ENCODE peak calls at places on chromosomes 12 and 14, in eight cellular contexts. One of them, this sample, is unnamed.

GRCh38 chr12:121578230-121579189 is 2.3 kb downstream of the KDM2B start:
- DNase-seq in cardiac fibroblast: peak; percentile 22
- DNase-seq in Kasumi-1: no peak
- DNase-seq in lower leg skin: no peak
- DNase-seq in left ventricle myocardium inferior: peak; percentile 21
- DNase-seq in stimulated activated CD4-positive, alpha-beta T cell treated with anti-CD3 and anti-CD28 coated beads, TNF-alpha, amount 100 ng/mL, for 24 hours: no peak
- DNase-seq in HL-60: no peak
- DNase-seq in thoracic aorta: no peak
- DNase-seq in this sample: peak; percentile 64

GRCh38 chr12:122282066-122282465 is 15.8 kb upstream of the VPS33A start:
- DNase-seq in HL-60: no peak
- DNase-seq in Kasumi-1: no peak
- DNase-seq in stimulated activated CD4-positive, alpha-beta T cell treated with anti-CD3 and anti-CD28 coated beads, TNF-alpha, amount 100 ng/mL, for 24 hours: no peak
- DNase-seq in left ventricle myocardium inferior: no peak
- DNase-seq in lower leg skin: no peak
- DNase-seq in thoracic aorta: no peak
- DNase-seq in cardiac fibroblast: peak; percentile 83
- DNase-seq in this sample: no peak

GRCh38 chr12:49091056-49091835 is 3.4 kb downstream of the DHH start:
- DNase-seq in cardiac fibroblast: no peak
- DNase-seq in lower leg skin: no peak
- DNase-seq in Kasumi-1: no peak
- DNase-seq in stimulated activated CD4-positive, alpha-beta T cell treated with anti-CD3 and anti-CD28 coated beads, TNF-alpha, amount 100 ng/mL, for 24 hours: no peak
- DNase-seq in thoracic aorta: no peak
- DNase-seq in HL-60: no peak
- DNase-seq in left ventricle myocardium inferior: no peak
- DNase-seq in this sample: no peak

GRCh38 chr12:66921151-66921550 is 242.3 kb upstream of the GRIP1 start:
- DNase-seq in HL-60: no peak
- DNase-seq in cardiac fibroblast: no peak
- DNase-seq in Kasumi-1: no peak
- DNase-seq in left ventricle myocardium inferior: no peak
- DNase-seq in lower leg skin: no peak
- DNase-seq in stimulated activated CD4-positive, alpha-beta T cell treated with anti-CD3 and anti-CD28 coated beads, TNF-alpha, amount 100 ng/mL, for 24 hours: no peak
- DNase-seq in thoracic aorta: no peak
- DNase-seq in this sample: no peak

GRCh38 chr14:30620178-30620577 is 1.9 kb upstream of the SCFD1 start:
- DNase-seq in left ventricle myocardium inferior: no peak
- DNase-seq in thoracic aorta: no peak
- DNase-seq in HL-60: no peak
- DNase-seq in stimulated activated CD4-positive, alpha-beta T cell treated with anti-CD3 and anti-CD28 coated beads, TNF-alpha, amount 100 ng/mL, for 24 hours: no peak
- DNase-seq in Kasumi-1: peak; percentile 30
- DNase-seq in lower leg skin: no peak
- DNase-seq in cardiac fibroblast: peak; percentile 79
- DNase-seq in this sample: no peak

GRCh38 chr14:102584871-102585869 is 7.3 kb upstream of the RCOR1 start:
- DNase-seq in Kasumi-1: no peak
- DNase-seq in cardiac fibroblast: peak; percentile 47
- DNase-seq in left ventricle myocardium inferior: no peak
- DNase-seq in thoracic aorta: no peak
- DNase-seq in lower leg skin: no peak
- DNase-seq in stimulated activated CD4-positive, alpha-beta T cell treated with anti-CD3 and anti-CD28 coated beads, TNF-alpha, amount 100 ng/mL, for 24 hours: no peak
- DNase-seq in HL-60: no peak
- DNase-seq in this sample: peak; percentile 70

GRCh38 chr14:76015191-76015590 is 29.6 kb downstream of the IFT43 start:
- DNase-seq in left ventricle myocardium inferior: no peak
- DNase-seq in stimulated activated CD4-positive, alpha-beta T cell treated with anti-CD3 and anti-CD28 coated beads, TNF-alpha, amount 100 ng/mL, for 24 hours: no peak
- DNase-seq in HL-60: no peak
- DNase-seq in lower leg skin: no peak
- DNase-seq in Kasumi-1: no peak
- DNase-seq in cardiac fibroblast: no peak
- DNase-seq in thoracic aorta: no peak
- DNase-seq in this sample: no peak

GRCh38 chr14:90168425-90169105 is 87.8 kb upstream of the PSMC1 start:
- DNase-seq in HL-60: no peak
- DNase-seq in thoracic aorta: no peak
- DNase-seq in left ventricle myocardium inferior: no peak
- DNase-seq in Kasumi-1: no peak
- DNase-seq in cardiac fibroblast: peak; percentile 86
- DNase-seq in stimulated activated CD4-positive, alpha-beta T cell treated with anti-CD3 and anti-CD28 coated beads, TNF-alpha, amount 100 ng/mL, for 24 hours: no peak
- DNase-seq in lower leg skin: no peak
- DNase-seq in this sample: no peak

GRCh38 chr12:131390408-131391100 is 320.3 kb upstream of the SFSWAP start:
- DNase-seq in stimulated activated CD4-positive, alpha-beta T cell treated with anti-CD3 and anti-CD28 coated beads, TNF-alpha, amount 100 ng/mL, for 24 hours: no peak
- DNase-seq in lower leg skin: no peak
- DNase-seq in HL-60: no peak
- DNase-seq in left ventricle myocardium inferior: no peak
- DNase-seq in Kasumi-1: peak; percentile 1
- DNase-seq in cardiac fibroblast: no peak
- DNase-seq in thoracic aorta: no peak
- DNase-seq in this sample: peak; percentile 56

GRCh38 chr12:70695361-70696023 is 58.3 kb upstream of the PTPRB start:
- DNase-seq in stimulated activated CD4-positive, alpha-beta T cell treated with anti-CD3 and anti-CD28 coated beads, TNF-alpha, amount 100 ng/mL, for 24 hours: no peak
- DNase-seq in HL-60: no peak
- DNase-seq in thoracic aorta: no peak
- DNase-seq in left ventricle myocardium inferior: no peak
- DNase-seq in lower leg skin: no peak
- DNase-seq in Kasumi-1: no peak
- DNase-seq in cardiac fibroblast: no peak
- DNase-seq in this sample: no peak

GRCh38 chr14:55438066-55438683 is 2.2 kb downstream of the TBPL2 start:
- DNase-seq in HL-60: peak; percentile 28
- DNase-seq in lower leg skin: no peak
- DNase-seq in thoracic aorta: no peak
- DNase-seq in left ventricle myocardium inferior: no peak
- DNase-seq in Kasumi-1: peak; percentile 81
- DNase-seq in cardiac fibroblast: peak; percentile 80
- DNase-seq in stimulated activated CD4-positive, alpha-beta T cell treated with anti-CD3 and anti-CD28 coated beads, TNF-alpha, amount 100 ng/mL, for 24 hours: no peak
- DNase-seq in this sample: peak; percentile 29

GRCh38 chr12:111826982-111827381 is 15.0 kb upstream of the MAPKAPK5 start:
- DNase-seq in cardiac fibroblast: no peak
- DNase-seq in HL-60: no peak
- DNase-seq in thoracic aorta: no peak
- DNase-seq in stimulated activated CD4-positive, alpha-beta T cell treated with anti-CD3 and anti-CD28 coated beads, TNF-alpha, amount 100 ng/mL, for 24 hours: no peak
- DNase-seq in left ventricle myocardium inferior: no peak
- DNase-seq in Kasumi-1: no peak
- DNase-seq in lower leg skin: peak; percentile 42
- DNase-seq in this sample: no peak

GRCh38 chr12:22447223-22447622 is 97.1 kb downstream of the C2CD5 start:
- DNase-seq in thoracic aorta: no peak
- DNase-seq in stimulated activated CD4-positive, alpha-beta T cell treated with anti-CD3 and anti-CD28 coated beads, TNF-alpha, amount 100 ng/mL, for 24 hours: no peak
- DNase-seq in left ventricle myocardium inferior: no peak
- DNase-seq in Kasumi-1: no peak
- DNase-seq in cardiac fibroblast: no peak
- DNase-seq in HL-60: no peak
- DNase-seq in lower leg skin: no peak
- DNase-seq in this sample: no peak

GRCh38 chr12:122166422-122167327 is 7.3 kb downstream of the IL31 start:
- DNase-seq in left ventricle myocardium inferior: no peak
- DNase-seq in lower leg skin: no peak
- DNase-seq in stimulated activated CD4-positive, alpha-beta T cell treated with anti-CD3 and anti-CD28 coated beads, TNF-alpha, amount 100 ng/mL, for 24 hours: peak; percentile 10
- DNase-seq in Kasumi-1: no peak
- DNase-seq in cardiac fibroblast: no peak
- DNase-seq in thoracic aorta: no peak
- DNase-seq in HL-60: no peak
- DNase-seq in this sample: no peak

GRCh38 chr12:70646850-70647249 is 9.6 kb upstream of the PTPRB start:
- DNase-seq in left ventricle myocardium inferior: no peak
- DNase-seq in thoracic aorta: no peak
- DNase-seq in stimulated activated CD4-positive, alpha-beta T cell treated with anti-CD3 and anti-CD28 coated beads, TNF-alpha, amount 100 ng/mL, for 24 hours: no peak
- DNase-seq in lower leg skin: no peak
- DNase-seq in HL-60: no peak
- DNase-seq in Kasumi-1: no peak
- DNase-seq in cardiac fibroblast: peak; percentile 81
- DNase-seq in this sample: no peak

GRCh38 chr14:63493246-63493645 is 49.9 kb downstream of the PPP2R5E start:
- DNase-seq in stimulated activated CD4-positive, alpha-beta T cell treated with anti-CD3 and anti-CD28 coated beads, TNF-alpha, amount 100 ng/mL, for 24 hours: no peak
- DNase-seq in lower leg skin: no peak
- DNase-seq in cardiac fibroblast: peak; percentile 27
- DNase-seq in left ventricle myocardium inferior: no peak
- DNase-seq in HL-60: no peak
- DNase-seq in Kasumi-1: peak; percentile 42
- DNase-seq in thoracic aorta: no peak
- DNase-seq in this sample: peak; percentile 18

GRCh38 chr12:113612076-113612728 is 140.5 kb upstream of the LHX5 start:
- DNase-seq in stimulated activated CD4-positive, alpha-beta T cell treated with anti-CD3 and anti-CD28 coated beads, TNF-alpha, amount 100 ng/mL, for 24 hours: no peak
- DNase-seq in lower leg skin: no peak
- DNase-seq in thoracic aorta: no peak
- DNase-seq in HL-60: no peak
- DNase-seq in left ventricle myocardium inferior: no peak
- DNase-seq in cardiac fibroblast: no peak
- DNase-seq in Kasumi-1: no peak
- DNase-seq in this sample: no peak

GRCh38 chr12:77537648-77538047 is 293.0 kb upstream of the NAV3 start:
- DNase-seq in cardiac fibroblast: no peak
- DNase-seq in left ventricle myocardium inferior: no peak
- DNase-seq in stimulated activated CD4-positive, alpha-beta T cell treated with anti-CD3 and anti-CD28 coated beads, TNF-alpha, amount 100 ng/mL, for 24 hours: no peak
- DNase-seq in lower leg skin: no peak
- DNase-seq in HL-60: no peak
- DNase-seq in thoracic aorta: no peak
- DNase-seq in Kasumi-1: no peak
- DNase-seq in this sample: no peak

GRCh38 chr14:20499108-20499507 is 6.2 kb upstream of the RNASE10 start:
- DNase-seq in thoracic aorta: no peak
- DNase-seq in lower leg skin: no peak
- DNase-seq in HL-60: peak; percentile 49
- DNase-seq in cardiac fibroblast: no peak
- DNase-seq in stimulated activated CD4-positive, alpha-beta T cell treated with anti-CD3 and anti-CD28 coated beads, TNF-alpha, amount 100 ng/mL, for 24 hours: no peak
- DNase-seq in left ventricle myocardium inferior: no peak
- DNase-seq in Kasumi-1: peak; percentile 72
- DNase-seq in this sample: no peak

GRCh38 chr12:1474567-1475153 is 119.7 kb downstream of the FBXL14 start:
- DNase-seq in HL-60: no peak
- DNase-seq in left ventricle myocardium inferior: no peak
- DNase-seq in thoracic aorta: no peak
- DNase-seq in lower leg skin: no peak
- DNase-seq in cardiac fibroblast: peak; percentile 96
- DNase-seq in Kasumi-1: peak; percentile 36
- DNase-seq in stimulated activated CD4-positive, alpha-beta T cell treated with anti-CD3 and anti-CD28 coated beads, TNF-alpha, amount 100 ng/mL, for 24 hours: no peak
- DNase-seq in this sample: peak; percentile 48

GRCh38 chr12:11731455-11731854 is 82.0 kb downstream of the ETV6 start:
- DNase-seq in Kasumi-1: no peak
- DNase-seq in HL-60: no peak
- DNase-seq in thoracic aorta: no peak
- DNase-seq in stimulated activated CD4-positive, alpha-beta T cell treated with anti-CD3 and anti-CD28 coated beads, TNF-alpha, amount 100 ng/mL, for 24 hours: no peak
- DNase-seq in lower leg skin: no peak
- DNase-seq in left ventricle myocardium inferior: no peak
- DNase-seq in cardiac fibroblast: peak; percentile 81
- DNase-seq in this sample: no peak

GRCh38 chr14:36805116-36805515 is 143.5 kb downstream of the PAX9 start:
- DNase-seq in cardiac fibroblast: peak; percentile 5
- DNase-seq in HL-60: no peak
- DNase-seq in lower leg skin: no peak
- DNase-seq in left ventricle myocardium inferior: peak; percentile 34
- DNase-seq in Kasumi-1: no peak
- DNase-seq in stimulated activated CD4-positive, alpha-beta T cell treated with anti-CD3 and anti-CD28 coated beads, TNF-alpha, amount 100 ng/mL, for 24 hours: no peak
- DNase-seq in thoracic aorta: no peak
- DNase-seq in this sample: peak; percentile 21

GRCh38 chr12:43835264-43835655 is 621 bp upstream of the TMEM117 start:
- DNase-seq in lower leg skin: no peak
- DNase-seq in stimulated activated CD4-positive, alpha-beta T cell treated with anti-CD3 and anti-CD28 coated beads, TNF-alpha, amount 100 ng/mL, for 24 hours: no peak
- DNase-seq in cardiac fibroblast: peak; percentile 18
- DNase-seq in left ventricle myocardium inferior: no peak
- DNase-seq in thoracic aorta: no peak
- DNase-seq in HL-60: no peak
- DNase-seq in Kasumi-1: no peak
- DNase-seq in this sample: no peak

GRCh38 chr12:123028475-123028874 is 48.0 kb downstream of the ARL6IP4 start:
- DNase-seq in left ventricle myocardium inferior: no peak
- DNase-seq in lower leg skin: no peak
- DNase-seq in HL-60: no peak
- DNase-seq in cardiac fibroblast: no peak
- DNase-seq in Kasumi-1: no peak
- DNase-seq in thoracic aorta: no peak
- DNase-seq in stimulated activated CD4-positive, alpha-beta T cell treated with anti-CD3 and anti-CD28 coated beads, TNF-alpha, amount 100 ng/mL, for 24 hours: no peak
- DNase-seq in this sample: no peak

GRCh38 chr12:11978985-11979384 is 91.8 kb upstream of the BCL2L14 start:
- DNase-seq in Kasumi-1: no peak
- DNase-seq in lower leg skin: no peak
- DNase-seq in cardiac fibroblast: peak; percentile 50
- DNase-seq in left ventricle myocardium inferior: no peak
- DNase-seq in stimulated activated CD4-positive, alpha-beta T cell treated with anti-CD3 and anti-CD28 coated beads, TNF-alpha, amount 100 ng/mL, for 24 hours: no peak
- DNase-seq in thoracic aorta: no peak
- DNase-seq in HL-60: no peak
- DNase-seq in this sample: no peak

GRCh38 chr12:111404362-111405148 is 1.2 kb upstream of the SH2B3 start:
- DNase-seq in HL-60: no peak
- DNase-seq in thoracic aorta: no peak
- DNase-seq in lower leg skin: no peak
- DNase-seq in stimulated activated CD4-positive, alpha-beta T cell treated with anti-CD3 and anti-CD28 coated beads, TNF-alpha, amount 100 ng/mL, for 24 hours: peak; percentile 54
- DNase-seq in left ventricle myocardium inferior: peak; percentile 38
- DNase-seq in cardiac fibroblast: no peak
- DNase-seq in Kasumi-1: peak; percentile 39
- DNase-seq in this sample: no peak

GRCh38 chr12:123149088-123149827 is 1.6 kb downstream of the PITPNM2 start:
- DNase-seq in thoracic aorta: no peak
- DNase-seq in stimulated activated CD4-positive, alpha-beta T cell treated with anti-CD3 and anti-CD28 coated beads, TNF-alpha, amount 100 ng/mL, for 24 hours: no peak
- DNase-seq in Kasumi-1: no peak
- DNase-seq in HL-60: no peak
- DNase-seq in left ventricle myocardium inferior: no peak
- DNase-seq in lower leg skin: peak; percentile 84
- DNase-seq in cardiac fibroblast: peak; percentile 29
- DNase-seq in this sample: no peak

GRCh38 chr12:124327362-124328043 is 32.6 kb downstream of the RFLNA start:
- DNase-seq in Kasumi-1: no peak
- DNase-seq in lower leg skin: no peak
- DNase-seq in stimulated activated CD4-positive, alpha-beta T cell treated with anti-CD3 and anti-CD28 coated beads, TNF-alpha, amount 100 ng/mL, for 24 hours: no peak
- DNase-seq in cardiac fibroblast: no peak
- DNase-seq in thoracic aorta: no peak
- DNase-seq in left ventricle myocardium inferior: peak; percentile 45
- DNase-seq in HL-60: no peak
- DNase-seq in this sample: no peak

GRCh38 chr12:54411398-54412241 is 7.4 kb downstream of the ITGA5 start:
- DNase-seq in thoracic aorta: no peak
- DNase-seq in left ventricle myocardium inferior: peak; percentile 68
- DNase-seq in HL-60: peak; percentile 85
- DNase-seq in lower leg skin: peak; percentile 96
- DNase-seq in Kasumi-1: peak; percentile 70
- DNase-seq in cardiac fibroblast: peak; percentile 98
- DNase-seq in stimulated activated CD4-positive, alpha-beta T cell treated with anti-CD3 and anti-CD28 coated beads, TNF-alpha, amount 100 ng/mL, for 24 hours: no peak
- DNase-seq in this sample: no peak

GRCh38 chr12:123058471-123058870 is 78.0 kb downstream of the ARL6IP4 start:
- DNase-seq in Kasumi-1: no peak
- DNase-seq in stimulated activated CD4-positive, alpha-beta T cell treated with anti-CD3 and anti-CD28 coated beads, TNF-alpha, amount 100 ng/mL, for 24 hours: no peak
- DNase-seq in left ventricle myocardium inferior: no peak
- DNase-seq in lower leg skin: no peak
- DNase-seq in cardiac fibroblast: no peak
- DNase-seq in HL-60: no peak
- DNase-seq in thoracic aorta: no peak
- DNase-seq in this sample: no peak

GRCh38 chr12:27981874-27982273 is 9.3 kb upstream of the PTHLH start:
- DNase-seq in stimulated activated CD4-positive, alpha-beta T cell treated with anti-CD3 and anti-CD28 coated beads, TNF-alpha, amount 100 ng/mL, for 24 hours: no peak
- DNase-seq in Kasumi-1: no peak
- DNase-seq in left ventricle myocardium inferior: no peak
- DNase-seq in HL-60: no peak
- DNase-seq in cardiac fibroblast: peak; percentile 43
- DNase-seq in lower leg skin: no peak
- DNase-seq in thoracic aorta: no peak
- DNase-seq in this sample: no peak

GRCh38 chr12:93634416-93634815 is 42.8 kb upstream of the CRADD start:
- DNase-seq in thoracic aorta: no peak
- DNase-seq in cardiac fibroblast: peak; percentile 82
- DNase-seq in stimulated activated CD4-positive, alpha-beta T cell treated with anti-CD3 and anti-CD28 coated beads, TNF-alpha, amount 100 ng/mL, for 24 hours: no peak
- DNase-seq in lower leg skin: no peak
- DNase-seq in left ventricle myocardium inferior: no peak
- DNase-seq in Kasumi-1: no peak
- DNase-seq in HL-60: no peak
- DNase-seq in this sample: no peak

GRCh38 chr14:95515523-95516517 is 630 bp downstream of the SYNE3 start:
- DNase-seq in HL-60: peak; percentile 92
- DNase-seq in thoracic aorta: no peak
- DNase-seq in left ventricle myocardium inferior: peak; percentile 76
- DNase-seq in Kasumi-1: peak; percentile 85
- DNase-seq in lower leg skin: peak; percentile 94
- DNase-seq in stimulated activated CD4-positive, alpha-beta T cell treated with anti-CD3 and anti-CD28 coated beads, TNF-alpha, amount 100 ng/mL, for 24 hours: peak; percentile 72
- DNase-seq in cardiac fibroblast: peak; percentile 58
- DNase-seq in this sample: peak; percentile 44

GRCh38 chr12:98743362-98743953 is 98.4 kb downstream of the APAF1 start:
- DNase-seq in lower leg skin: no peak
- DNase-seq in Kasumi-1: peak; percentile 70
- DNase-seq in thoracic aorta: no peak
- DNase-seq in cardiac fibroblast: peak; percentile 18
- DNase-seq in HL-60: peak; percentile 36
- DNase-seq in stimulated activated CD4-positive, alpha-beta T cell treated with anti-CD3 and anti-CD28 coated beads, TNF-alpha, amount 100 ng/mL, for 24 hours: no peak
- DNase-seq in left ventricle myocardium inferior: no peak
- DNase-seq in this sample: no peak

This sample was measured in neuronal stem cell.